ENCODE peak calls at places on chromosomes 16 and 17, in five cellular contexts. F, Z, T, X and B are unnamed samples.

GRCh38 chr17:42684929-42685556 is 2.7 kb downstream of the CNTNAP1 start:
- DNase-seq in F (no peak), Z (no peak), T (no peak), X (no peak), B (no peak)

GRCh38 chr17:58083491-58084316 is 485 bp downstream of the DYNLL2 start:
- DNase-seq in F (peak; percentile 43), Z (peak; percentile 23), T (peak; percentile 53), X (peak; percentile 72), B (no peak)

GRCh38 chr17:21017256-21017655 is 25.6 kb downstream of the USP22 start:
- DNase-seq in F (no peak), Z (no peak), T (no peak), X (no peak), B (no peak)

GRCh38 chr17:66952681-66953638 is 11.5 kb upstream of the CACNG4 start:
- DNase-seq in F (no peak), Z (no peak), T (no peak), X (peak; percentile 84), B (no peak)

GRCh38 chr16:16033208-16033717 is 83.8 kb downstream of the ABCC1 start:
- DNase-seq in F (no peak), Z (no peak), T (no peak), X (no peak), B (no peak)

GRCh38 chr16:50263940-50264929 is 2.1 kb upstream of the ADCY7 start:
- DNase-seq in F (peak; percentile 65), Z (no peak), T (no peak), X (peak; percentile 32), B (no peak)

GRCh38 chr17:79188048-79188447 is 113.4 kb downstream of the ENGASE start:
- DNase-seq in F (no peak), Z (no peak), T (no peak), X (peak; percentile 93), B (no peak)

GRCh38 chr16:693766-694165 is 3.6 kb upstream of the WDR24 start:
- DNase-seq in F (no peak), Z (no peak), T (no peak), X (no peak), B (no peak)

GRCh38 chr16:83952940-83953795 is at the start of gene OSGIN1:
- DNase-seq in F (peak; percentile 93), Z (peak; percentile 96), T (peak; percentile 97), X (peak; percentile 88), B (peak; percentile 92)

GRCh38 chr17:72117748-72118587 is 2.9 kb upstream of the SOX9 start:
- DNase-seq in F (no peak), Z (no peak), T (peak; percentile 40), X (peak; percentile 88), B (no peak)

GRCh38 chr17:38747385-38748328 is 479 bp downstream of the PCGF2 start:
- DNase-seq in F (no peak), Z (peak; percentile 65), T (peak; percentile 71), X (peak; percentile 85), B (no peak)

GRCh38 chr17:78269893-78270490 is 38.6 kb downstream of the TMEM235 start:
- DNase-seq in F (no peak), Z (no peak), T (peak; percentile 15), X (peak; percentile 74), B (no peak)

GRCh38 chr16:4495766-4496165 is 19.6 kb downstream of the HMOX2 start:
- DNase-seq in F (no peak), Z (no peak), T (no peak), X (no peak), B (no peak)

GRCh38 chr16:85180047-85180878 is 68.0 kb upstream of the CIBAR2 start:
- DNase-seq in F (no peak), Z (no peak), T (no peak), X (no peak), B (no peak)

GRCh38 chr17:28527859-28528258 is 21.7 kb downstream of the FOXN1 start:
- DNase-seq in F (no peak), Z (peak; percentile 92), T (peak; percentile 66), X (no peak), B (no peak)
- H3K4me3 ChIP-seq in F (no peak overlapping the region), Z (no peak overlapping the region), T (no peak overlapping the region), X (no peak overlapping the region), B (no peak overlapping the region)

DNA sequence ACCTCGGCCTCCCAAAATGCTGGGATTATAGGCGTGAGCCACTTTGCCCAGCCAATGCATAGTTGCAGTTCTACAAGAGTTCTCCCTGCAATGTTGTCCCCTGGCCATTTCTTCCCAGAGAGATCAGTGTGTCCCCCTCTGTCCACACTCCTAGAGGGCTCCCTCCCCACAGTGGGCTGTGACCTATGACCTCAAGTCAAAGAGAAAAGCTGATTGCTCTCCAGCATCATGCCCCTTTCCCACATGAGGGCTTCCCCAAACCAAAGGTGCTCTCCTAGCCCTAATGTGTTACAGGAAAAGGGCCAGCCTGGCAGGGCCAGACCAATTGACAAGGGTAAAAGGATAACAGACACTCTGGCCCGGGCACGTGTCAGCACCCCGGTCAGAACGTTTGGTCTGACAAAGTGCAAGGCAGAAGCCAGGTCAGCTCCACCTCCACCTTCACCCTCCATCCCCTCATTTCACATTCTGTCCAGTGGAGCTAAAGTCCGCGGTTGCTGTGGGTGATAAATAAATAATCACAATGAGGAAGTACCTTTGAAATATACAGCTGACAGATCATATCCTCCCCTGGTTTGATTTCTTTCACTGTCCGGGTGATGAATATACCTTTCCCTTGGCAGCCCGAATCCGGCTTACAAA is 17.8 kb downstream of the TTLL6 start:
- DNase-seq in F (no peak), Z (no peak), T (peak; percentile 54), X (no peak), B (no peak)
- H3K27ac ChIP-seq in F (no peak overlapping the region), Z (no peak overlapping the region), T (peak overlapping the region; percentile 58), X (no peak overlapping the region), B (no peak overlapping the region)

GRCh38 chr17:55263565-55264272 is 1.0 kb upstream of the HLF start:
- DNase-seq in F (no peak), Z (no peak), T (no peak), X (peak; percentile 62), B (no peak)
- H3K4me1 ChIP-seq in F (peaks cover 3% of the 10 kb centered on the region), Z (no peaks in the 10 kb centered on the region), T (no peaks in the 10 kb centered on the region), X (no peaks in the 10 kb centered on the region), B (peaks cover 12% of the 10 kb centered on the region)

GRCh38 chr17:55722742-55723487 is at the start of gene TMEM100:
- DNase-seq in F (peak; percentile 78), Z (no peak), T (peak; percentile 25), X (no peak), B (no peak)

GRCh38 chr17:55723488-55723848 is 804 bp upstream of the TMEM100 start:
- DNase-seq in F (no peak), Z (no peak), T (no peak), X (no peak), B (no peak)

GRCh38 chr17:55717898-55718735 is 4.5 kb downstream of the TMEM100 start:
- DNase-seq in F (peak; percentile 68), Z (peak; percentile 70), T (peak; percentile 82), X (peak; percentile 96), B (no peak)

GRCh38 chr17:55720917-55721836 is 1.5 kb downstream of the TMEM100 start:
- DNase-seq in F (no peak), Z (no peak), T (no peak), X (peak; percentile 7), B (no peak)

DNA sequence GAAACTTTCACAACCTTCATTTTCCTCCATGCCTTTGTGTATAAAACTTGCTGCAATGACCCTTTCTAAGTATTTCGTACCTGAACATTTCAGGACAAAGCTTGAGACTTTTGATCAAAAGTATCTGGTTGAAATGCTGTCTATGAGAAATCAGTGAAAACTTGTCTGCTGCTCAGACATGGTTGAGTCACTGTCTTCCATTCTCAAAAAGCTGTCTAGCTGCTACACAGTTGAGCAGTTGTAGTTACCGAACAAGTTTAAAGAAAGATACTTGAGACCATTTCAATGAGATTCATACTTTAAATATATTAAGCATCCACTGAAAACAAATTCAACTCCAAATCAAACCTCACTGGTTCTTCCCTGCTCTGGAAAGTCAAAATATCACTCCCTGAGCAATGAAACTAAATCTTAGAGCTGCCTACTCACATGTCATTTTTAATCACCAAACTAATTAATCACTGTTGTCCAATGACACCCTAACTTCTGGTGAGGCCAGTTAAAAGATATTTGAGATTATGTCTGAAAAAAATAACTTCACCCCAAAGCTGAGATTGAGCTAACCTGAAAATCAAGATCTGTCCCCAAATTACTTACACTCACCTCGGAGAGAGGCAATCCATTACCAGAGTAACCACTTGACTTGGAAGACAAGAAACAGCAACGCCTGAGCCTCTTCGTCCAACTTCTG is 503 bp downstream of the TMEM100 start:
- DNase-seq in F (peak; percentile 27), Z (no peak), T (no peak), X (no peak), B (no peak)
- H3K4me3 ChIP-seq in F (peak overlapping the region; percentile 27), Z (peak overlapping the region; percentile 7), T (peak overlapping the region; percentile 14), X (peak overlapping the region; percentile 92), B (peak overlapping the region; percentile 51)

DNA sequence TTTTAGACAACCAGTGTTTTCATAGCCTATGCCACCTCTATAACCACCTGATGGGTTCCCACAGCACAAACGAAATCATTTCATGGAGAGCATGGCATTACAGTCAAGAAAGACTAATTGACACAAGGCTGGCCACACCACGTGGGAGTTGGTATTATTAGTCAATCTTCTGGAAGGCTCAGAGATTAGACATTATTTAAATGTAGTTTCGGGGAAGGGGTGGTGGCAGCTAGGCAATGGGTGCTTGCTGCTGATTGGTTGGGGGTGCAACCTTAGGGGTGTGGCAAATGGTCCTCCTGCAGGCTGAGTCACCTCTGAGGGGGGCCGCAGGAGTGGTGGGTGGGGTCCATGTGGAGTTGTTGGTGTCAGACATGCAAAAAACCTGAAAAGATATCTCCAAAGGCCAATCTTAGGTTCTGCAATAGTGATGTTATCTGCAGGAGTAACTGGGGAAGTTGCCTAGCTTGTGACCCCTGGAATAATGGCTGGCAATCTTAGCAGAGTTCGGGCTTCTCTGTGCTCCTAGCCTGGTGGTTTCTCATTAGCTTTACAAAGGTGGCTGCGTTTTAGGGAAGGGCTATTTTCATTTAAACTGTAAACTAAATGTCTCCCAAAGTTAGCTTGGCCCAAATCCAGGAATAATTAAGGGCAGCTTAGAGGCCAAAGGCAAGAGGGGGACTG is 4.6 kb downstream of the TEN1 start:
- DNase-seq in F (no peak), Z (no peak), T (no peak), X (peak; percentile 98), B (no peak)
- H3K27ac ChIP-seq in F (no peak overlapping the region), Z (no peak overlapping the region), T (no peak overlapping the region), X (no peak overlapping the region), B (no peak overlapping the region)

GRCh38 chr16:27179500-27180072 is 23.7 kb upstream of the KDM8 start:
- DNase-seq in F (peak; percentile 47), Z (peak; percentile 57), T (peak; percentile 93), X (peak; percentile 96), B (peak; percentile 57)

GRCh38 chr16:27174007-27174406 is 29.3 kb upstream of the KDM8 start:
- DNase-seq in F (no peak), Z (peak; percentile 63), T (no peak), X (no peak), B (no peak)

GRCh38 chr16:27177031-27177774 is 26.1 kb upstream of the KDM8 start:
- DNase-seq in F (peak; percentile 93), Z (no peak), T (no peak), X (no peak), B (no peak)

GRCh38 chr16:27174798-27175197 is 28.5 kb upstream of the KDM8 start:
- DNase-seq in F (peak; percentile 53), Z (no peak), T (no peak), X (no peak), B (no peak)

GRCh38 chr16:27175888-27176287 is 27.4 kb upstream of the KDM8 start:
- DNase-seq in F (no peak), Z (no peak), T (no peak), X (peak; percentile 52), B (no peak)
- H3K4me1 ChIP-seq in F (peaks cover 11% of the 10 kb centered on the region), Z (no peaks in the 10 kb centered on the region), T (no peaks in the 10 kb centered on the region), X (no peaks in the 10 kb centered on the region), B (no peaks in the 10 kb centered on the region)

GRCh38 chr16:54936979-54937672 is 6.5 kb downstream of the IRX5 start:
- DNase-seq in F (no peak), Z (peak; percentile 84), T (no peak), X (peak; percentile 92), B (no peak)
- H3K4me3 ChIP-seq in F (no peak overlapping the region), Z (peak overlapping the region; percentile 80), T (no peak overlapping the region), X (peak overlapping the region; percentile 77), B (peak overlapping the region; percentile 68)

GRCh38 chr17:82065638-82066303 is at the start of gene DUS1L:
- DNase-seq in F (peak; percentile 37), Z (no peak), T (peak; percentile 52), X (peak; percentile 87), B (no peak)
- H3K27ac ChIP-seq in F (peak within 1 kb of the TSS; percentile 74), Z (peak within 1 kb of the TSS; percentile 85), T (peak within 1 kb of the TSS; percentile 72), X (no peak within 1 kb of the TSS), B (peak within 1 kb of the TSS; percentile 76)